ENCODE peak calls at places on chromosome X, in four cellular contexts. W is mesenchymal stem cell, N is H9, V is IMR-90. M is an unnamed sample.

GRCh38 chrX:74343970-74344622 is 40.1 kb downstream of the ZCCHC13 start:
- DNase-seq in W (peak; percentile 96), N (peak; percentile 85), V (peak; percentile 97), M (peak; percentile 96)

GRCh38 chrX:47169726-47170515 is 23.7 kb upstream of the UBA1 start:
- DNase-seq in W (no peak), N (peak; percentile 15), V (peak; percentile 54), M (no peak)

GRCh38 chrX:47198026-47198686 is 4.5 kb downstream of the UBA1 start:
- DNase-seq in W (no peak), N (peak; percentile 70), V (peak; percentile 20), M (peak; percentile 97)

GRCh38 chrX:149522914-149523313 is 17.8 kb upstream of the IDS start:
- DNase-seq in W (no peak), N (no peak), V (no peak), M (no peak)

GRCh38 chrX:39854772-39855747 is 242.7 kb downstream of the BCOR start:
- DNase-seq in W (peak; percentile 25), N (no peak), V (no peak), M (no peak)

GRCh38 chrX:114582264-114582632 is 1.6 kb upstream of the HTR2C start:
- DNase-seq in W (no peak), N (no peak), V (no peak), M (no peak)

GRCh38 chrX:51496501-51497291 is at the start of gene NUDT11:
- DNase-seq in W (peak; percentile 79), N (peak; percentile 77), V (peak; percentile 72), M (peak; percentile 81)

GRCh38 chrX:51802917-51803688 is 59.9 kb downstream of the GSPT2 start:
- DNase-seq in W (peak; percentile 50), N (peak; percentile 81), V (peak; percentile 67), M (peak; percentile 93)

GRCh38 chrX:33285550-33285949 is 74.2 kb upstream of the DMD start:
- DNase-seq in W (no peak), N (no peak), V (no peak), M (no peak)

GRCh38 chrX:44474410-44474809 is 68.2 kb downstream of the FUNDC1 start:
- DNase-seq in W (no peak), N (no peak), V (no peak), M (no peak)

GRCh38 chrX:30253257-30253656 is 6.3 kb downstream of the MAGEB1 start:
- DNase-seq in W (no peak), N (no peak), V (no peak), M (no peak)

GRCh38 chrX:49264460-49264859 is at the start of gene FOXP3:
- DNase-seq in W (no peak), N (no peak), V (no peak), M (no peak)

GRCh38 chrX:18210470-18210869 is 10.2 kb downstream of the BEND2 start:
- DNase-seq in W (no peak), N (no peak), V (peak; percentile 4), M (peak; percentile 7)

GRCh38 chrX:38166478-38167083 is 54.1 kb downstream of the SRPX start:
- DNase-seq in W (peak; percentile 27), N (no peak), V (peak; percentile 26), M (peak; percentile 24)

GRCh38 chrX:16087081-16087480 is 36.3 kb upstream of the GRPR start:
- DNase-seq in W (no peak), N (no peak), V (no peak), M (no peak)

GRCh38 chrX:53831662-53832635 is 145.4 kb upstream of the HUWE1 start:
- DNase-seq in W (peak; percentile 15), N (peak; percentile 58), V (peak; percentile 7), M (peak; percentile 69)

GRCh38 chrX:64152857-64153256 is 52.7 kb downstream of the AMER1 start:
- DNase-seq in W (no peak), N (peak; percentile 64), V (no peak), M (peak; percentile 83)

GRCh38 chrX:24242649-24243556 is 71.0 kb downstream of the SUPT20HL2 start:
- DNase-seq in W (peak; percentile 60), N (no peak), V (peak; percentile 63), M (peak; percentile 38)

GRCh38 chrX:102651968-102652744 is 873 bp downstream of the GPRASP1 start:
- DNase-seq in W (peak; percentile 62), N (no peak), V (peak; percentile 29), M (peak; percentile 55)

GRCh38 chrX:49120104-49120503 is 3.4 kb downstream of the GPKOW start:
- DNase-seq in W (no peak), N (no peak), V (no peak), M (peak; percentile 25)

GRCh38 chrX:41137589-41137988 is 52.3 kb downstream of the USP9X start:
- DNase-seq in W (no peak), N (no peak), V (peak; percentile 19), M (no peak)

GRCh38 chrX:136768469-136769084 is 12.2 kb downstream of the ARHGEF6 start:
- DNase-seq in W (peak; percentile 82), N (peak; percentile 37), V (peak; percentile 83), M (peak; percentile 56)

GRCh38 chrX:20498851-20499635 is 232.3 kb upstream of the RPS6KA3 start:
- DNase-seq in W (peak; percentile 52), N (no peak), V (peak; percentile 64), M (no peak)

GRCh38 chrX:66200050-66200664 is 36.1 kb downstream of the HEPH start:
- DNase-seq in W (no peak), N (no peak), V (no peak), M (no peak)

GRCh38 chrX:138127314-138127713 is 561.4 kb downstream of the ZIC3 start:
- DNase-seq in W (no peak), N (no peak), V (no peak), M (no peak)

GRCh38 chrX:3651272-3651671 is 62.2 kb downstream of the PRKX start:
- DNase-seq in W (peak; percentile 21), N (no peak), V (peak; percentile 49), M (peak; percentile 2)

GRCh38 chrX:118682258-118683014 is 45.0 kb upstream of the IL13RA1 start:
- DNase-seq in W (no peak), N (no peak), V (no peak), M (no peak)

GRCh38 chrX:18290200-18290599 is 64.3 kb downstream of the SCML2 start:
- DNase-seq in W (peak; percentile 3), N (no peak), V (no peak), M (peak; percentile 42)

GRCh38 chrX:106178826-106179225 is 10.7 kb downstream of the PWWP3B start:
- DNase-seq in W (no peak), N (no peak), V (no peak), M (peak; percentile 6)

GRCh38 chrX:11367609-11368430 is 74.6 kb downstream of the AMELX start:
- DNase-seq in W (peak; percentile 63), N (no peak), V (peak; percentile 10), M (no peak)

GRCh38 chrX:18348047-18348446 is 6.4 kb downstream of the SCML2 start:
- DNase-seq in W (peak; percentile 1), N (no peak), V (no peak), M (peak; percentile 2)

GRCh38 chrX:8366491-8366890 is 98.1 kb upstream of the VCX3B start:
- DNase-seq in W (no peak), N (no peak), V (no peak), M (no peak)

GRCh38 chrX:134144231-134144630 is 92.8 kb upstream of the CCDC160 start:
- DNase-seq in W (peak; percentile 23), N (no peak), V (peak; percentile 1), M (peak; percentile 18)

GRCh38 chrX:130171446-130172126 is at the start of gene RAB33A:
- DNase-seq in W (peak; percentile 36), N (peak; percentile 41), V (no peak), M (no peak)
- H3K4me1 ChIP-seq in W (peaks cover 14% of the 10 kb centered on the region), N (no peaks in the 10 kb centered on the region), V (peaks cover 7% of the 10 kb centered on the region), M (no peaks in the 10 kb centered on the region)

DNA sequence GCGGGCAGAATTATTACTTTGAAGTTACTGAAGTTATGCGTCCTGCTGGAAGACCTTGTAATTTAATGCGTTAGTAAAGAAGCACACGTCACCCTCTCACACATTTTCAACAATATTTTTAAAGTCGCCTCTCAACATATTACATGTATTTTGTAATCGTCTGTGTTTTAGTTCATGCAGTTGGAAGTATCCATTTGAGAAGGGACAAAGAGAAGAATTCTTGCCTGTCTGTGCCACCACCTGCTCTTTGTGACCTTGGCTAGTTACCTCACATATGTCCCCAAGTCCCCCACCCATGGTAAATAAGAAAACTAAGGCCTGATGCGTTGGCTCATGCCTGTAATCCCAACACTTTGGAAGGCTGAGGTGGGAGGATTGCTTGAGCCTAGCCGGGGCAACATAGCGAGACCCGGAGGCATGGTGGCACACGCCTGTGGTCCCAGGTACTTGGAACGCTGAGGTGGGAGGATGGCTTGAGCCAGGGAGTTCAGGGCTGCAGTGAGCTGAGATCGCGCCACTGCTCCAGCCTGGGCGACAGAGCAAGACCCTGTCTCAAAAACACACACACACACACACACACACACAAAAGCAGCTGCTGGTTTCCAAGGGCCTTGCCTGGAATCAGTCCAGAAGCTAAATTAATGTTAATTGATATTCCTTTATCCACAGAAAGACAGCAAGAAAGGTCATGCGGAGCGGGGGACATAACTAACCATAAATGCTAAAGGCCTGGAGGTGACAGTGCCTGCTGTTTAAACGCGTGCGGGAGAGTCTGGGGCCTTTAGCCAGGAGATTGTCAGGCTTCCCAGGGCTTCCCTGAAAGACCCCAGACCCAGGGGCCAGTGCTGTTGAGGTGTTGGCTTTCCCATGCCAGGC is 811 bp downstream of the TMEM187 start:
- DNase-seq in W (no peak), N (no peak), V (no peak), M (no peak)
- H2AK5ac ChIP-seq in W (no peak overlapping the region), N (no peak overlapping the region), V (peak overlapping the region; percentile 88), M (no peak overlapping the region)

DNA sequence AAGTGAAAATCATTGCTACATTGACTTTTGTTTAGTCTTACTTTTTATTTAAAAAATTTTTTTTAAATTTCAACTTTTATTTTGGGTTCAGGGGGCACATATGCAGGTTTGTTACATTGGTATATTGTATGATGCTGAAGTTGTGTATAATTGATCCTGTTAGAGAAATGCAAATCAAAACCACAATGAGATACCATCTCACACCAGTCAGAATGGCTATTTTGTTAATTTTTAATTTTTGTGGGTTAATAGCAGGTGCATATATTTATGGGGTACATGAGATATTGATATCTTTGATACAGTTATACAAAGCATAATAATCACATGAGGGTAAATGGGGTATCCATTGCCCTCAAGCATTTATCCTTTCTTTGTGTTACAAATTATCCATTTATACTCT is 34.1 kb downstream of the RBMX2 start:
- DNase-seq in W (no peak), N (no peak), V (no peak), M (no peak)
- H3K9ac ChIP-seq in W (no peak overlapping the region), N (no peak overlapping the region), V (no peak overlapping the region), M (no peak overlapping the region)

GRCh38 chrX:68190799-68191198 is 242.5 kb downstream of the OPHN1 start:
- DNase-seq in W (no peak), N (no peak), V (no peak), M (no peak)

GRCh38 chrX:68180501-68181061 is 252.7 kb downstream of the OPHN1 start:
- DNase-seq in W (no peak), N (no peak), V (no peak), M (no peak)

GRCh38 chrX:68186552-68187262 is 246.6 kb downstream of the OPHN1 start:
- DNase-seq in W (peak; percentile 13), N (no peak), V (peak; percentile 47), M (peak; percentile 0)

GRCh38 chrX:68183612-68184214 is 249.6 kb downstream of the OPHN1 start:
- DNase-seq in W (peak; percentile 40), N (no peak), V (peak; percentile 51), M (peak; percentile 40)

DNA sequence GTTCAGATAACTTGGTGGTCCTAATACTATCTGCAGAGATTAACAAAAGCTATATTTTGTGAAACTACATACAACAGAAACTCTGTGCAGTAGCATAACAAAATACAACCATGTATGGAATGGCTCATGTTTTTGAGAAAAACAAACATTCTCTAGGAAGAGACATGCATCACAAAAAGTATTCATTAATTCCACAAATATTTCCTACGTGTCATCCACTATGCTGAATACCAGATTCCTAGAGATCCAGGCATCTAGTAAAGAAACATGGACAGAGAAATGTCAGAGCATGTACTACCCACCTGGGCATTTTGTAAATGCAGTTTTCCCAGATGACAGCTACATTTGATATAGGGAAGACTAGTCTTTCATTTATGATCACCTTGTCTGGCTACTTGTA is 248.1 kb downstream of the OPHN1 start:
- DNase-seq in W (no peak), N (no peak), V (no peak), M (no peak)
- H3K4me1 ChIP-seq in W (no peaks in the 10 kb centered on the region), N (no peaks in the 10 kb centered on the region), V (peaks cover 2% of the 10 kb centered on the region), M (no peaks in the 10 kb centered on the region)